ENCODE peak calls at places on chromosome 10, in nine cellular contexts. X, H, E, D, A, P, I, L and K are unnamed samples.

GRCh38 chr10:71079761-71080380 is 132.5 kb upstream of the UNC5B start:
- DNase-seq in E (no peak), D (no peak), A (no peak), L (no peak), P (no peak), I (peak; percentile 51), X (no peak), H (no peak), K (no peak)

GRCh38 chr10:97454330-97455036 is 8.5 kb downstream of the ZDHHC16 start:
- DNase-seq in H (no peak), E (no peak), A (no peak), D (peak; percentile 27), L (no peak), P (peak; percentile 29), I (no peak), X (no peak), K (no peak)

GRCh38 chr10:43258032-43258921 is 8.6 kb downstream of the RASGEF1A start:
- DNase-seq in A (no peak), X (no peak), H (no peak), L (no peak), I (no peak), D (no peak), E (no peak), P (no peak), K (no peak)

GRCh38 chr10:17004801-17005380 is 124.7 kb downstream of the CUBN start:
- DNase-seq in P (no peak), D (no peak), H (no peak), X (no peak), A (no peak), L (no peak), I (no peak), E (no peak), K (no peak)

GRCh38 chr10:86229378-86229777 is 137.2 kb downstream of the GRID1 start:
- DNase-seq in H (no peak), I (no peak), X (no peak), L (no peak), A (no peak), E (no peak), P (no peak), D (no peak), K (no peak)

GRCh38 chr10:111203615-111204014 is 126.8 kb downstream of the ADRA2A start:
- DNase-seq in A (no peak), L (no peak), I (no peak), X (no peak), H (no peak), D (no peak), E (no peak), P (no peak), K (no peak)

GRCh38 chr10:113020838-113021237 is 70.8 kb downstream of the TCF7L2 start:
- DNase-seq in E (no peak), H (no peak), L (no peak), A (no peak), I (no peak), D (no peak), P (no peak), X (no peak), K (no peak)

GRCh38 chr10:17335065-17335464 is 107.0 kb downstream of the VIM start:
- DNase-seq in I (no peak), E (no peak), H (no peak), X (no peak), P (no peak), A (no peak), D (no peak), L (peak; percentile 39), K (no peak)

GRCh38 chr10:24771943-24772747 is 48.5 kb upstream of the ARHGAP21 start:
- DNase-seq in I (no peak), E (no peak), A (no peak), P (no peak), L (peak; percentile 29), D (no peak), H (no peak), X (no peak), K (no peak)

GRCh38 chr10:75079436-75080083 is 31.9 kb upstream of the SAMD8 start:
- DNase-seq in H (no peak), I (no peak), A (no peak), E (no peak), L (no peak), P (peak; percentile 20), D (no peak), X (no peak), K (no peak)

DNA sequence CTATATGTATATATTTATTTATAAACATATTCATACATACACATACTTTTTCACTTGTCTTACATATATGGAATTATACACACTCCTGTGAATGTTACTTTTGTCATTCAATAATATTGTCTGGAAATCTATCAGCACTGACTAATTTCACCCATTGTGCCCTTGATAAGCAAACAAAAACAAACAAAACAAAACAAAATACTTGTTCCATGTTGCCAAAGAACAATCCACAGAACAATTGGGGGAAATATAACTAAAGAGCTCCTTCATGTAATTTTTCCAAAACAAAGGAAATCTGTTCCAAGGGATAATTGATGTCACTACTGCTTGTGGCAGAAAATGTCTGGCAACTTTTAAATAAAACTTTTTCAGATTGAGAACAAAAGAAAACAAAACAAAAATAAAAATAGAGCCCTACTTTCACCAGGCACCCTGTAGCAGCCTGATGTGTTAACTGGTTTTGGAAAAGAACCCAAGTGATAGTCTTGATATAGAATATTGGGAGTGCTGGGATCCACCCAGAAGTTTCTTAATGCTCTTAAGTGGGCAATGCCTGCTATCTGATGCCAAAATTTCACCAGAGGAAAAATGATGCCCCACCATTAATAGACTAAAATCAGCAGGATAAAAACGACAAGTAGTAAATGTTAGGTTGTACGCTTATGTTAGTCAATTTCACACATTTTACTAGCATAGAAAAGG is 34.0 kb upstream of the CCDC7 start:
- DNase-seq in D (no peak), H (no peak), L (no peak), P (no peak), A (no peak), I (no peak), X (no peak), E (no peak), K (no peak)
- H3K4me3 ChIP-seq in D (no peak overlapping the region), H (no peak overlapping the region), L (no peak overlapping the region), P (no peak overlapping the region), A (no peak overlapping the region), I (no peak overlapping the region), X (no peak overlapping the region), E (no peak overlapping the region), K (no peak overlapping the region)

DNA sequence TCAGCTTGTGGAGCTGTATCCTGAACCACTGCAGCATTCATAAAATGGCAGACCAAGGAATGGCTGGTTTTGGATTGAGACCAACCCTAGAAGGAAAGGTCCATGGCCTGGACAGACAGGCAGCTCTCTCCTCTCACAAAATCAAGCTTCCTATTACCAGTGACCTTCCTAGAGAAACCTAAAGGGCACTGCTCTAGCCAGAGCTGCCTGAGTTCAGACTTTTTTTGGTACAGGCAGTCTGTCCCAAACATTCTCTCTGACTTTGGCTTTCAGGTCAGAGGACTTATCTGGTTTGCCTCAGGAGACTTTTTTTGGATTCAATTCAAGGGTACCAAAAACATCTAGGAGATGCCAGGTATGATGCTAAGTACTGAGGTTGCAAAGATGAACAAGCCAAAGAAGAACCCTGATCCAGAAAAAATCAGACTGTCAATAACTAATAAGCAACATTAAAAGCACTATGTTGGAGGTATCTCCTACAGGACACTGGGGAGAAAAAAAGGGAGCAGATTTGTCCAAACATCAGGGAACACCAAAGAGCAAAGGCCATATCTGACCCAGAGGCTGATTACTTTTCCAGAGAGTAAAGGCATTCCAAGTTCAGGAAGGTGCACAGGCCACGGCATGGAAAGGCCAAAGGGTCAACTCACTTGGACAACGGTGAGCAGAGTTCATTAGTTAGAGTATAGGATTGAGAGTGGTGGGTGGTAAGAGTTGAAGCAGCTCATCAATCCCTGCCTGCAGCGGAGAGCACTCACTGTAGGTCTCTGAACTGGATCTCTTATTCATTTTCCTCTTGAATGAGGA is 169.0 kb downstream of the CPEB3 start:
- DNase-seq in X (no peak), I (no peak), H (no peak), D (no peak), E (no peak), P (no peak), L (no peak), A (no peak), K (no peak)
- H3K27ac ChIP-seq in X (no peak overlapping the region), I (peak overlapping the region; percentile 25), H (no peak overlapping the region), D (no peak overlapping the region), E (no peak overlapping the region), P (peak overlapping the region; percentile 70), L (no peak overlapping the region), A (no peak overlapping the region), K (no peak overlapping the region)

GRCh38 chr10:22345301-22346086 is at the start of gene SPAG6:
- DNase-seq in L (no peak), D (peak; percentile 35), E (no peak), P (no peak), H (peak; percentile 14), I (peak; percentile 64), X (peak; percentile 51), A (no peak), K (no peak)
- H3K27me3 ChIP-seq in L (peaks cover 57% of the 10 kb centered on the region), D (peaks cover 49% of the 10 kb centered on the region), E (peaks cover 26% of the 10 kb centered on the region), P (peaks cover 96% of the 10 kb centered on the region), H (peaks cover 53% of the 10 kb centered on the region), I (peaks cover 66% of the 10 kb centered on the region), X (peaks cover 43% of the 10 kb centered on the region), A (peaks cover 8% of the 10 kb centered on the region), K (peaks cover 47% of the 10 kb centered on the region)

GRCh38 chr10:123890246-123890645 is 1.4 kb downstream of the CPXM2 start:
- DNase-seq in H (no peak), D (no peak), E (no peak), P (no peak), L (no peak), I (peak; percentile 83), X (no peak), A (no peak), K (no peak)
- H3K4me3 ChIP-seq in H (no peak overlapping the region), D (no peak overlapping the region), E (no peak overlapping the region), P (no peak overlapping the region), L (no peak overlapping the region), I (peak overlapping the region; percentile 74), X (no peak overlapping the region), A (no peak overlapping the region), K (no peak overlapping the region)

GRCh38 chr10:54559498-54559897 is 241.5 kb downstream of the PCDH15 start:
- DNase-seq in A (no peak), L (no peak), I (no peak), E (no peak), P (no peak), X (no peak), H (no peak), D (no peak), K (no peak)
- H3K27ac ChIP-seq in A (no peak overlapping the region), L (no peak overlapping the region), I (no peak overlapping the region), E (no peak overlapping the region), P (no peak overlapping the region), X (no peak overlapping the region), H (no peak overlapping the region), D (no peak overlapping the region), K (no peak overlapping the region)